ENCODE peak calls at places on chromosomes 13 and 19, in eight cellular contexts. F is CD8-positive, alpha-beta T cell; X is neural progenitor cell; T is fibroblast of lung; V is tibial artery; I is astrocyte of the cerebellum; A is IMR-90; N is fibroblast of the aortic adventitia. O is an unnamed sample.

GRCh38 chr19:3263866-3264265 is 39.4 kb downstream of the CELF5 start:
- DNase-seq in I (no peak), X (no peak), N (no peak), V (no peak), F (no peak), T (peak), A (no peak), O (no peak)

GRCh38 chr19:29285878-29286277 is 72.9 kb upstream of the UQCRFS1 start:
- DNase-seq in V (no peak), F (no peak), A (no peak), X (peak), N (no peak), T (no peak), I (no peak), O (no peak)

GRCh38 chr13:96082640-96083039 is 7.3 kb upstream of the HS6ST3 start:
- DNase-seq in V (no peak), F (no peak), A (no peak), X (no peak), I (no peak), N (peak), T (peak), O (no peak)

GRCh38 chr19:53037101-53038097 is 7.1 kb upstream of the ERVV-2 start:
- DNase-seq in F (peak), I (no peak), N (peak), T (peak), X (peak), A (peak), V (no peak), O (no peak)

GRCh38 chr19:10292789-10293636 is 3.3 kb downstream of the ICAM5 start:
- DNase-seq in F (peak), T (no peak), N (no peak), A (no peak), I (no peak), V (no peak), X (peak), O (no peak)

GRCh38 chr13:32736648-32737047 is 150.4 kb downstream of the PDS5B start:
- DNase-seq in F (no peak), X (no peak), A (no peak), I (no peak), V (no peak), N (peak), T (no peak), O (no peak)

GRCh38 chr19:48230555-48231129 is 25.1 kb downstream of the CARD8 start:
- DNase-seq in N (no peak), I (no peak), X (no peak), V (no peak), T (no peak), F (peak), A (no peak), O (no peak)

GRCh38 chr13:76887070-76887563 is 912 bp upstream of the KCTD12 start:
- DNase-seq in T (peak), V (no peak), I (no peak), F (no peak), A (no peak), X (peak), N (no peak), O (no peak)

GRCh38 chr19:45402469-45403070 is 2.3 kb downstream of the PPP1R13L start:
- DNase-seq in V (no peak), I (no peak), F (peak), X (peak), A (no peak), T (peak), N (no peak), O (peak)

GRCh38 chr19:45401815-45402468 is 2.9 kb downstream of the PPP1R13L start:
- DNase-seq in I (no peak), V (no peak), A (no peak), F (no peak), N (no peak), T (no peak), X (no peak), O (no peak)

GRCh38 chr19:45403781-45404556 is 900 bp downstream of the PPP1R13L start:
- DNase-seq in N (no peak), I (no peak), X (peak), F (peak), A (no peak), T (no peak), V (peak), O (peak)

GRCh38 chr19:45404557-45405434 is at the start of gene PPP1R13L:
- DNase-seq in A (peak), I (peak), F (peak), V (peak), T (peak), N (peak), X (peak), O (peak)

GRCh38 chr19:45403272-45403671 is 1.6 kb downstream of the PPP1R13L start:
- DNase-seq in F (no peak), T (no peak), I (no peak), X (no peak), N (no peak), V (no peak), A (no peak), O (no peak)
- H3K4me3 ChIP-seq in F (no peak), T (no peak), I (no peak), X (no peak), N (no peak), V (peak), A (no peak), O (no peak)

GRCh38 chr19:5983367-5983955 is 5.5 kb upstream of the RANBP3 start:
- DNase-seq in T (no peak), I (no peak), X (no peak), V (no peak), F (no peak), N (no peak), A (no peak), O (no peak)
- TF ChIP-seq CTCF in T (no peak), I (no peak), X (no peak), V (no peak), F (no peak), N (no peak), A (no peak), O (no peak)

GRCh38 chr19:14542721-14543328 is 13.4 kb downstream of the TECR start:
- DNase-seq in X (no peak), V (no peak), F (no peak), N (peak), A (no peak), T (peak), I (no peak), O (no peak)

GRCh38 chr19:14540741-14541525 is 11.5 kb downstream of the TECR start:
- DNase-seq in X (no peak), F (no peak), T (no peak), N (no peak), A (no peak), I (no peak), V (no peak), O (no peak)

GRCh38 chr19:14533450-14533849 is 4.1 kb downstream of the TECR start:
- DNase-seq in V (no peak), A (no peak), F (no peak), X (no peak), N (no peak), T (no peak), I (no peak), O (no peak)

DNA sequence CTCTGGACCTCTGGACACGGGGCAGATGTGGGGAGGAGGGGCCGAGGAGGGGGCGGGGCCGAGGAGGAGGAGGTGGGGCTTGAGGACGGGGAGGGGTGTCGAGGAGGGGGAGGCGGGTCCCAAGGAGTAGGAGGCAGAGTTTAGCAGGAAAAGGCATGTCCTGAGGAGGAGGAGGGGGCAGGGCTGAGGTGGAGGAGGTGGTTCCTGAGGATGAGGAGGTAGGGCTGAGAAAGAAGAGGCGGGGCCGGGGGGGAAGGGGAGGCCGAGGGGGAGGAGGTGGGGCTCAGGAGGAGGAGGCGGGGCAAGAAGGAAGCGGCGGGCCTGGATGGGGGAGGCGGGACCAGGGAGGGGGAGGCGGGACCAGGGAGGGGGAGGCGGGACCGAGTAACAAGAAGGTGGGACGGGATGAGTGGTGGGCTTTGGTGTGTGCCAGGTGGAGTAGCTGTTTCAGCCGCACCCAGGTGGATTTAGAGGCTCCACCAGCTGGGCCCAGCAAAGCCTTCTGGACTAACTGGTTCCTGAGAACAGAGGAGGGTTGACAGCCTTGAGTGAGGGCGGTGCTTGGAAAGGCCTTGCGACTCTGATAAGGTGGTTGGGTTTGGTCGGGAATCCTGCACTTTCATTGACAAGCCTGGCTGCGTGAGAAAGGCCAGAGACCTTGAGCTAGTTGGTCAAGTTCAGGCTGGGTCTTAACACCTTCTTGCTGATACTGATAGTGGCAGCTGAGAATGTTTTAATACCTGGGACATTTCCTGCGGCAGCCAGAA is 7.7 kb downstream of the TECR start:
- DNase-seq in X (peak), V (peak), N (peak), F (peak), T (peak), A (no peak), I (no peak), O (peak)
- H3K4me3 ChIP-seq in X (no peak), V (peak), N (peak), F (no peak), T (no peak), A (no peak), I (no peak), O (no peak)

GRCh38 chr19:988510-988909 is 4.4 kb downstream of the WDR18 start:
- DNase-seq in F (no peak), T (no peak), N (no peak), A (no peak), I (no peak), X (no peak), V (no peak), O (no peak)

GRCh38 chr19:990119-990571 is 6.0 kb downstream of the WDR18 start:
- DNase-seq in T (no peak), X (peak), N (no peak), F (no peak), V (no peak), A (no peak), I (no peak), O (no peak)

GRCh38 chr19:990746-991145 is 6.6 kb downstream of the WDR18 start:
- DNase-seq in V (no peak), I (no peak), F (no peak), T (no peak), N (no peak), X (no peak), A (no peak), O (no peak)

GRCh38 chr19:988081-988480 is 3.9 kb downstream of the WDR18 start:
- DNase-seq in A (no peak), V (no peak), F (no peak), X (no peak), I (no peak), T (peak), N (no peak), O (no peak)

DNA sequence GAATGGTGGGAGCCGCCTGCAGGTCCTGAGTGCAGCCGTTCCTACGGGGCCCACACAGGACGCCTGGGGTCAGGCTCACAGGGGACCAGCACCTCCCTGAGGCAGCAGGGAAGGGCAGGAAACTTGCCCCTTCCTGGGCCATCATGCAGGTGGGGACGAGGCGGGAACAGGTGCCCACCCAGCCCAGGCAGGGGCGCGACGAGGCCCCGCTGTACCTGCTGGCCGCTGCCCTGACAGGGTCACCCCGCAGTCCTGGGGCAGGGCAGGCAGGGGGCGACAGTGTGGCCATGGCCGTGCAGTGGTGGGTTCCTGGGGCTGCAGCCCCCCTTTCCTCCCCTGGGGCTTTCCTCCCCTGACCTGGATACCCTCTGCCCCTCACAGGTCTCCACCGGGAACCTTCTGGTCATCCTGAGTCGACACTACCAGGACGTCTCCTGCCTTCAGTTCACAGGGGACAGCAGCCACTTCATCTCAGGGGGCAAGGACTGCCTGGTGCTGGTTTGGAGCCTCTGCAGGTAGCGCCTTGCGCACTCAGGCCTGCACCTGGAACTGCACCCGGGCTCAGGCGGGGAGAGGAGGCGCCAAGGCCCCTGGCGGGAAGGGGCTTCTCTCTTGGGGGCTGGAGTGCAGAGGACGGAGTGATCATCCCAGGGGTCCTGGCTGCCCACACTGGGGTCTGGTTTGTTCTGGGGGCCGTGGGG is 5.4 kb downstream of the WDR18 start:
- DNase-seq in X (no peak), T (no peak), N (no peak), F (no peak), A (no peak), I (no peak), V (no peak), O (no peak)
- TF ChIP-seq CTCF in X (peak), T (no peak), N (peak), F (no peak), A (peak), I (peak), V (peak), O (peak)

GRCh38 chr19:51531349-51532315 is at the start of gene SIGLEC6:
- DNase-seq in I (no peak), A (no peak), X (no peak), V (peak), F (no peak), T (no peak), N (no peak), O (peak)
- H3K4me3 ChIP-seq in I (no peak), A (no peak), X (no peak), V (no peak), F (no peak), T (no peak), N (no peak), O (no peak)

DNA sequence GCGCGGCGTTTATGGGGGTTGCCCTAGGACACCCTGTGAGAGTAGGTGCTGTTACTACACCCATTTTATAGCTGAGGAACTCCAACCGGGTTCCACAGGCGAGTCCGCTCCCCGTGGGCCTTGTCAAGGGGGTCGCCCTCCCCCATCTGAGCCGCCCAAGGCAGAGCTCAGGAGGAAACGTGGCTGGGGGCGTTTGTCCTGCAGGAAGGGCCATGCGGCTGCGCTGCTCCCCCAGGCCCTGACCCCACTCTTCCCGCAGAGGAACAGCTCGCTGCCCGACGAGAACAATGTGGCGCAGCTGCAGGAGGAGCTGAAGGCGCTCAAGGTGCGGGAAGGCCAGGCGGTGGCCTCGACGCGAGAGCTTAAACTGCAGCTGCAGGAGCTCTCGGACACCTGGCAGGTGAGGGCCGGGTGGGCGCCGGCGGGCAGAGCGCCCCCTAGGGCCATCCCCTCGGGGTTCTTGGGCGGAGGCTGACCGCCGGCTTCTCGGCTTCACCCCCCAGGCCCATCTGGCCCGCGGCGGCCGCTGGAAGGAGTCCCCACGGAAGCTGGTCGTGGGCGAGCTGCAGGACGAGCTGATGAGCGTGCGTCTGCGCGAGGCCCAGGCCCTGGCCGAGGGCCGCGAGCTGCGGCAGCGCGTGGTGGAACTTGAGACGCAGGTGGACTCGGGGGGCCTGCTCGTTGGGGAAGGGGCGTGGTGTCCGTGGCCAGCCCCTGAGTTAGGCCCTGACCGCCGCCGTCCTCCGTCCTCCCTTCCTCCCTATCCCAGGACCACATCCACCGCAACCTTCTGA is 12.4 kb downstream of the PRR36 start:
- DNase-seq in F (no peak), T (no peak), V (no peak), I (no peak), N (no peak), A (no peak), X (peak), O (no peak)
- TF ChIP-seq CTCF in F (no peak), T (no peak), V (no peak), I (peak), N (no peak), A (no peak), X (peak), O (peak)

DNA sequence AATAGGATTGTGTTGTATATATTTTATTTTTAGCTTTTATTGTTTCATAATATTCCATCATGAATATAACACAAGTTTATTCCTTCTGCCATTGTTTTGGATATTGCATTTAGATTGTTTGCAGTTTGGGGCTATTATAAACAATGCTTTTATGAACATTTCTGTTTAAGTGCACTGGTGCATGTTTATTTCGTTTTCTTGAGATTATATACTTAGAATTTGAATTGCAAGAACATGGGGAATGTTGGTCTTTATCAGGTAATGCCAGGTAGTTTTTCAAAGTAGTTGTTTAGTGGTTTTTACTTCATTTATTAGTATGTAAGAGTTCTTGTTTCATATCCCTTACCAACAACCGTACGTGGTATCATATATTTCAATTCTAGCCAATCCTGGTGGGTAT is 4.3 kb downstream of the LSM14A start:
- DNase-seq in F (no peak), X (no peak), N (no peak), I (no peak), V (no peak), A (no peak), T (no peak), O (no peak)
- H3K4me3 ChIP-seq in F (no peak), X (peak), N (peak), I (no peak), V (peak), A (no peak), T (no peak), O (peak)